ENCODE peak calls at places on chromosomes 5 and 9, in nine cellular contexts. One of them, this sample, is unnamed.

GRCh38 chr9:77648458-77649108 is 461 bp upstream of the GNA14 start:
- DNase-seq in CD8-positive, alpha-beta memory T cell: no peak
- DNase-seq in uterus: peak; percentile 69
- DNase-seq in HepG2: no peak
- DNase-seq in mammary epithelial cell: peak; percentile 31
- DNase-seq in lung: peak; percentile 68
- DNase-seq in breast epithelium: peak; percentile 23
- DNase-seq in GM23248: peak; percentile 21
- DNase-seq in heart right ventricle: peak; percentile 66
- DNase-seq in this sample: no peak

GRCh38 chr9:91222457-91222856 is 139.3 kb downstream of the AUH start:
- DNase-seq in breast epithelium: no peak
- DNase-seq in heart right ventricle: no peak
- DNase-seq in HepG2: no peak
- DNase-seq in lung: no peak
- DNase-seq in uterus: no peak
- DNase-seq in CD8-positive, alpha-beta memory T cell: no peak
- DNase-seq in mammary epithelial cell: no peak
- DNase-seq in GM23248: no peak
- DNase-seq in this sample: no peak

GRCh38 chr5:96247097-96247675 is 185.9 kb downstream of the PCSK1 start:
- DNase-seq in CD8-positive, alpha-beta memory T cell: no peak
- DNase-seq in heart right ventricle: no peak
- DNase-seq in lung: no peak
- DNase-seq in HepG2: no peak
- DNase-seq in mammary epithelial cell: peak; percentile 93
- DNase-seq in breast epithelium: peak; percentile 21
- DNase-seq in GM23248: peak; percentile 89
- DNase-seq in uterus: no peak
- DNase-seq in this sample: no peak

GRCh38 chr5:138109463-138110265 is 25.8 kb downstream of the WNT8A start:
- DNase-seq in HepG2: no peak
- DNase-seq in heart right ventricle: no peak
- DNase-seq in CD8-positive, alpha-beta memory T cell: no peak
- DNase-seq in uterus: no peak
- DNase-seq in mammary epithelial cell: peak; percentile 23
- DNase-seq in GM23248: peak; percentile 51
- DNase-seq in breast epithelium: no peak
- DNase-seq in lung: no peak
- DNase-seq in this sample: no peak

GRCh38 chr5:50724-51499 is 41.1 kb upstream of the PLEKHG4B start:
- DNase-seq in CD8-positive, alpha-beta memory T cell: no peak
- DNase-seq in HepG2: no peak
- DNase-seq in lung: no peak
- DNase-seq in heart right ventricle: no peak
- DNase-seq in breast epithelium: no peak
- DNase-seq in GM23248: no peak
- DNase-seq in mammary epithelial cell: no peak
- DNase-seq in uterus: no peak
- DNase-seq in this sample: no peak

GRCh38 chr5:145585-146323 is 45.5 kb upstream of the LRRC14B start:
- DNase-seq in breast epithelium: no peak
- DNase-seq in GM23248: no peak
- DNase-seq in CD8-positive, alpha-beta memory T cell: no peak
- DNase-seq in HepG2: no peak
- DNase-seq in mammary epithelial cell: no peak
- DNase-seq in heart right ventricle: no peak
- DNase-seq in uterus: no peak
- DNase-seq in lung: no peak
- DNase-seq in this sample: no peak

GRCh38 chr5:159951387-159951786 is 35.1 kb downstream of the ADRA1B start:
- DNase-seq in uterus: no peak
- DNase-seq in breast epithelium: no peak
- DNase-seq in HepG2: no peak
- DNase-seq in mammary epithelial cell: no peak
- DNase-seq in heart right ventricle: no peak
- DNase-seq in GM23248: no peak
- DNase-seq in lung: no peak
- DNase-seq in CD8-positive, alpha-beta memory T cell: no peak
- DNase-seq in this sample: no peak

GRCh38 chr5:167381457-167381856 is 910.0 kb upstream of the WWC1 start:
- DNase-seq in CD8-positive, alpha-beta memory T cell: no peak
- DNase-seq in HepG2: no peak
- DNase-seq in lung: no peak
- DNase-seq in breast epithelium: no peak
- DNase-seq in mammary epithelial cell: no peak
- DNase-seq in uterus: no peak
- DNase-seq in heart right ventricle: no peak
- DNase-seq in GM23248: no peak
- DNase-seq in this sample: no peak

GRCh38 chr5:101534486-101535110 is 631.5 kb upstream of the ST8SIA4 start:
- DNase-seq in mammary epithelial cell: no peak
- DNase-seq in uterus: no peak
- DNase-seq in breast epithelium: no peak
- DNase-seq in GM23248: peak; percentile 70
- DNase-seq in heart right ventricle: no peak
- DNase-seq in lung: no peak
- DNase-seq in HepG2: no peak
- DNase-seq in CD8-positive, alpha-beta memory T cell: no peak
- DNase-seq in this sample: no peak

GRCh38 chr5:91434348-91434747 is 51.2 kb upstream of the ARRDC3 start:
- DNase-seq in mammary epithelial cell: no peak
- DNase-seq in uterus: no peak
- DNase-seq in breast epithelium: no peak
- DNase-seq in CD8-positive, alpha-beta memory T cell: no peak
- DNase-seq in heart right ventricle: no peak
- DNase-seq in HepG2: no peak
- DNase-seq in lung: no peak
- DNase-seq in GM23248: no peak
- DNase-seq in this sample: no peak

GRCh38 chr9:137369111-137369787 is 53.7 kb downstream of the EXD3 start:
- DNase-seq in lung: no peak
- DNase-seq in uterus: no peak
- DNase-seq in CD8-positive, alpha-beta memory T cell: no peak
- DNase-seq in mammary epithelial cell: no peak
- DNase-seq in breast epithelium: no peak
- DNase-seq in HepG2: no peak
- DNase-seq in GM23248: no peak
- DNase-seq in heart right ventricle: no peak
- DNase-seq in this sample: no peak

DNA sequence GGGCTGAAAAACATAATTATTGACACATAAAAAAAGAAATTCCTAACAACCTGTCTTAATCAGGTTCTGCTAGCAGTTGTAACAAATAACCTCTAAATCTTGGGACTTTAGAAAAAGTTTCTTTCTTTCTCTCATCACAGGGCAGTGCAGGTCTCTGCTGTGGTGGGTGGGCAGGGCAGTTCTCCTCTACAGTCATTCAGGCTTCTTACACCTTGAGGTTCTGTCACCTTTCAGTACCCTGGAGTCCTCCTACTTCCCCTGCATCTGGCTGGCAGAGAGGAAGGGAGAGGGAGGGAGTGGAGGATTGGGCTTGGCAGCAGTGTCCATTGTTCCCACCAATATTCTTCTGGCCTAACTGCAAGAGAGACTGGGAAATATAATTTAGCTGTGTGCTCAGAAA is 112.2 kb upstream of the ANKRD55 start:
- DNase-seq in mammary epithelial cell: no peak
- DNase-seq in lung: no peak
- DNase-seq in uterus: no peak
- DNase-seq in HepG2: no peak
- DNase-seq in GM23248: no peak
- DNase-seq in heart right ventricle: no peak
- DNase-seq in CD8-positive, alpha-beta memory T cell: no peak
- DNase-seq in breast epithelium: no peak
- DNase-seq in this sample: no peak
- H3K9me3 ChIP-seq in mammary epithelial cell: no peaks in the 10 kb centered on the region
- H3K9me3 ChIP-seq in lung: no peaks in the 10 kb centered on the region
- H3K9me3 ChIP-seq in uterus: no peaks in the 10 kb centered on the region
- H3K9me3 ChIP-seq in HepG2: peaks cover 4% of the 10 kb centered on the region
- H3K9me3 ChIP-seq in GM23248: no peaks in the 10 kb centered on the region
- H3K9me3 ChIP-seq in heart right ventricle: no peaks in the 10 kb centered on the region
- H3K9me3 ChIP-seq in CD8-positive, alpha-beta memory T cell: no peaks in the 10 kb centered on the region
- H3K9me3 ChIP-seq in breast epithelium: no peaks in the 10 kb centered on the region
- H3K9me3 ChIP-seq in this sample: peaks cover 4% of the 10 kb centered on the region

DNA sequence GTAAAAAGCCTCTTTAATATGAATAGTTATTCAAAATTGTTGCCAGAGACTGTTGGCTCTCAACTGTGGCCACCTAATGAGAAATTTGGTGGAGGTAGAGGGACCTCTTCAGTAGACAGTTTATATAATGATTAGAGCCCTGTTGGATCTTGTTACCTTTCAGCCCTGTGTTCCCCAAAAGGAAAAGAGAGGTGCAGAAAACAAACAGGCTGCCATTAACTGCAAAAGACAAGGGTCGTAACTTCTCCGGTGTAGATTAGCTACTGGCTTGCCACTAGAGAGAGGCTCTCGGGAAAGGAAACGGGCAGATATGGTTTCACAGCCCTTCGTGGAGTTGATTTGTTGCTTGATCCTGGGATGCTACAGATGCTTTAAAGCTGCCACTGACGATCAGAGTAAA is 7.8 kb downstream of the FST start:
- DNase-seq in lung: no peak
- DNase-seq in CD8-positive, alpha-beta memory T cell: no peak
- DNase-seq in breast epithelium: no peak
- DNase-seq in uterus: no peak
- DNase-seq in HepG2: no peak
- DNase-seq in heart right ventricle: no peak
- DNase-seq in GM23248: no peak
- DNase-seq in mammary epithelial cell: peak; percentile 33
- DNase-seq in this sample: no peak
- H3K27me3 ChIP-seq in lung: no peaks in the 10 kb centered on the region
- H3K27me3 ChIP-seq in CD8-positive, alpha-beta memory T cell: peaks cover 3% of the 10 kb centered on the region
- H3K27me3 ChIP-seq in breast epithelium: no peaks in the 10 kb centered on the region
- H3K27me3 ChIP-seq in uterus: no peaks in the 10 kb centered on the region
- H3K27me3 ChIP-seq in HepG2: no peaks in the 10 kb centered on the region
- H3K27me3 ChIP-seq in heart right ventricle: peaks cover 17% of the 10 kb centered on the region
- H3K27me3 ChIP-seq in GM23248: no peaks in the 10 kb centered on the region
- H3K27me3 ChIP-seq in mammary epithelial cell: no peaks in the 10 kb centered on the region
- H3K27me3 ChIP-seq in this sample: peaks cover 8% of the 10 kb centered on the region

GRCh38 chr5:89281211-89281610 is 398.2 kb upstream of the MEF2C start:
- DNase-seq in breast epithelium: no peak
- DNase-seq in HepG2: no peak
- DNase-seq in lung: no peak
- DNase-seq in heart right ventricle: no peak
- DNase-seq in CD8-positive, alpha-beta memory T cell: no peak
- DNase-seq in mammary epithelial cell: no peak
- DNase-seq in uterus: no peak
- DNase-seq in GM23248: no peak
- DNase-seq in this sample: no peak

GRCh38 chr5:89277791-89278190 is 394.8 kb upstream of the MEF2C start:
- DNase-seq in breast epithelium: no peak
- DNase-seq in CD8-positive, alpha-beta memory T cell: no peak
- DNase-seq in heart right ventricle: no peak
- DNase-seq in uterus: no peak
- DNase-seq in mammary epithelial cell: peak; percentile 79
- DNase-seq in HepG2: no peak
- DNase-seq in lung: no peak
- DNase-seq in GM23248: peak; percentile 83
- DNase-seq in this sample: no peak

GRCh38 chr5:89279458-89280036 is 396.6 kb upstream of the MEF2C start:
- DNase-seq in breast epithelium: no peak
- DNase-seq in lung: no peak
- DNase-seq in heart right ventricle: no peak
- DNase-seq in HepG2: no peak
- DNase-seq in GM23248: no peak
- DNase-seq in CD8-positive, alpha-beta memory T cell: no peak
- DNase-seq in mammary epithelial cell: no peak
- DNase-seq in uterus: no peak
- DNase-seq in this sample: no peak

GRCh38 chr5:89282038-89282831 is 399.3 kb upstream of the MEF2C start:
- DNase-seq in uterus: no peak
- DNase-seq in mammary epithelial cell: no peak
- DNase-seq in GM23248: no peak
- DNase-seq in breast epithelium: no peak
- DNase-seq in CD8-positive, alpha-beta memory T cell: no peak
- DNase-seq in lung: no peak
- DNase-seq in HepG2: no peak
- DNase-seq in heart right ventricle: no peak
- DNase-seq in this sample: no peak

DNA sequence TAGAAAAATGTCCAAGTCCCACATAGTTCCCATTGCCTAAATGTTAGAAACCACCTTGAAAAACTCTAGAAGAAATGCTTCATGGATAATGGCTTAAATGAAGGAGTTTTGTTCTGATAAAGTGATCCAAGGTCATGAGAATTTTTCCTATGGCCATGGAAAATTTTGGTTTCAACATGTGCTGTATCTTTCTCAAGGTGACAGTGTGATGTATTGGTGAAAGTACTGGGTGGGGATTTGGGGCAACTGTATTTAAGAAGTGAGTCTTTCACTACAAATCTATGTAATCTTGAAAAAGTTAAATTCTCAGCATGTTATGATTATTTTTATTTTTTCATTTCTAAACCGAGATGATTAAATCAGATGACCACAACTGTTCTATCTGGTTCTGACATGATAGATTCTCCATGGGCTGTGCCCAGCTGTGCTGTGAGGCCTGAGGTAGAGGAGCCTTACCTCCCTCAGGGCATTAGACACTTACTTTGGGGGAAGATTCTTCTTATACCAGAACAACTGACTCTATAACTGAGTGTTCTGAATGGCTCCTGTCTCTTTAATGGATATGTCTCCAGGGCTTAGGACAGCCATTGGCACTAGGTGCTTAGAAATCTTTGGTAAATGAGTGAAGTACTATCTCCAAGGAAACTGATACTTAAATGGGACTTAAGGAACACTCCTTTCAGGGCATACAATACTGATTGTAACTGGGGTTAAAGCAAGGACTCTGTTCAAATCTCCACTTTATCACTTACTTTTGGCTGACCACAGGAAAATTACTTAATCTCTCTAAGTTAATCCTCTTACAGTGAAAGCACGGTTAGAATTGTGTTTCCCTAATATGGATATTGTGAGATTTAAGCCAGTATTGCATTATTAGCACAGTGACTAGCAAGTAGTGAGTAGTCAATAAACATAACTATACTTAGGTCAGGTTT is 397.4 kb upstream of the MEF2C start:
- DNase-seq in breast epithelium: no peak
- DNase-seq in HepG2: no peak
- DNase-seq in heart right ventricle: no peak
- DNase-seq in mammary epithelial cell: no peak
- DNase-seq in uterus: no peak
- DNase-seq in GM23248: no peak
- DNase-seq in CD8-positive, alpha-beta memory T cell: no peak
- DNase-seq in lung: no peak
- DNase-seq in this sample: no peak
- H3K27ac ChIP-seq in breast epithelium: no peak overlapping the region
- H3K27ac ChIP-seq in HepG2: no peak overlapping the region
- H3K27ac ChIP-seq in heart right ventricle: no peak overlapping the region
- H3K27ac ChIP-seq in mammary epithelial cell: no peak overlapping the region
- H3K27ac ChIP-seq in uterus: no peak overlapping the region
- H3K27ac ChIP-seq in GM23248: no peak overlapping the region
- H3K27ac ChIP-seq in CD8-positive, alpha-beta memory T cell: no peak overlapping the region
- H3K27ac ChIP-seq in lung: no peak overlapping the region
- H3K27ac ChIP-seq in this sample: no peak overlapping the region

GRCh38 chr9:112322701-112323377 is 10.6 kb downstream of the PTBP3 start:
- DNase-seq in heart right ventricle: no peak
- DNase-seq in breast epithelium: no peak
- DNase-seq in GM23248: no peak
- DNase-seq in uterus: no peak
- DNase-seq in HepG2: no peak
- DNase-seq in lung: no peak
- DNase-seq in CD8-positive, alpha-beta memory T cell: no peak
- DNase-seq in mammary epithelial cell: peak; percentile 44
- DNase-seq in this sample: no peak
- H3K9me3 ChIP-seq in heart right ventricle: no peaks in the 10 kb centered on the region
- H3K9me3 ChIP-seq in breast epithelium: peaks cover 9% of the 10 kb centered on the region
- H3K9me3 ChIP-seq in GM23248: no peaks in the 10 kb centered on the region
- H3K9me3 ChIP-seq in uterus: no peaks in the 10 kb centered on the region
- H3K9me3 ChIP-seq in HepG2: no peaks in the 10 kb centered on the region
- H3K9me3 ChIP-seq in lung: no peaks in the 10 kb centered on the region
- H3K9me3 ChIP-seq in CD8-positive, alpha-beta memory T cell: no peaks in the 10 kb centered on the region
- H3K9me3 ChIP-seq in mammary epithelial cell: no peaks in the 10 kb centered on the region
- H3K9me3 ChIP-seq in this sample: peaks cover 13% of the 10 kb centered on the region

This sample was measured in CD4-positive, alpha-beta T cell.